ENCODE peak calls at places on chromosomes 1 and 21, in ten cellular contexts. U is adipocyte; L is prostate gland; J is CD4-positive, alpha-beta memory T cell; Q is GM23338; I is psoas muscle; A is hepatocyte; Z is colonic mucosa; V is IMR-90; W is brain microvascular endothelial cell. E is an unnamed sample.

GRCh38 chr1:59455206-59455605 is 158.3 kb downstream of the FGGY start:
- DNase-seq in Q (no peak), A (no peak), V (peak), W (peak), U (peak), L (no peak), Z (no peak), I (no peak), J (no peak), E (no peak)

GRCh38 chr1:220123889-220124288 is 30.0 kb downstream of the IARS2 start:
- DNase-seq in V (no peak), U (peak), W (no peak), L (no peak), I (no peak), Z (no peak), A (no peak), J (no peak), Q (peak), E (no peak)

GRCh38 chr1:110916669-110917306 is 43.8 kb downstream of the CD53 start:
- DNase-seq in A (peak), J (no peak), V (peak), Q (no peak), W (peak), U (peak), Z (no peak), I (no peak), L (no peak), E (no peak)

GRCh38 chr1:179953974-179954493 is 576 bp upstream of the CEP350 start:
- DNase-seq in J (no peak), I (no peak), Q (peak), A (peak), W (peak), V (peak), L (no peak), U (no peak), Z (no peak), E (no peak)

GRCh38 chr1:243738020-243738419 is 112.0 kb downstream of the AKT3 start:
- DNase-seq in J (no peak), A (no peak), V (no peak), W (no peak), Q (peak), U (no peak), Z (no peak), I (no peak), L (no peak), E (no peak)

GRCh38 chr1:243325305-243325890 is 69.6 kb downstream of the SDCCAG8 start:
- DNase-seq in Q (peak), J (peak), U (peak), Z (peak), A (peak), I (no peak), W (peak), L (peak), V (peak), E (no peak)

GRCh38 chr1:203038217-203038741 is 12.0 kb downstream of the PPFIA4 start:
- DNase-seq in I (peak), W (peak), V (peak), L (no peak), U (peak), Q (no peak), J (no peak), A (no peak), Z (no peak), E (peak)

GRCh38 chr1:164695956-164696665 is 137.1 kb downstream of the PBX1 start:
- DNase-seq in L (no peak), U (no peak), I (no peak), W (no peak), Q (no peak), J (no peak), Z (no peak), A (no peak), V (peak), E (no peak)

GRCh38 chr1:201171063-201172036 is 17.1 kb upstream of the TMEM9 start:
- DNase-seq in L (no peak), Q (peak), V (peak), Z (peak), J (peak), U (peak), W (peak), I (peak), A (peak), E (peak)

GRCh38 chr1:6330410-6330827 is 63.1 kb downstream of the ACOT7 start:
- DNase-seq in J (no peak), A (peak), L (no peak), I (no peak), U (peak), W (no peak), Z (no peak), Q (no peak), V (peak), E (peak)

GRCh38 chr1:157199421-157199755 is 61.2 kb upstream of the ETV3 start:
- DNase-seq in J (no peak), I (no peak), Q (no peak), U (peak), W (peak), Z (no peak), A (peak), L (no peak), V (peak), E (no peak)

GRCh38 chr21:46443910-46444309 is 14.8 kb upstream of the DIP2A start:
- DNase-seq in W (no peak), L (no peak), Q (no peak), U (no peak), Z (no peak), A (no peak), J (no peak), I (peak), V (no peak), E (no peak)

GRCh38 chr1:45230537-45230936 is 24.1 kb upstream of the ZSWIM5 start:
- DNase-seq in J (peak), U (no peak), V (no peak), I (no peak), Z (peak), Q (peak), W (no peak), L (peak), A (no peak), E (no peak)

GRCh38 chr1:58158465-58159423 is 387.8 kb downstream of the OMA1 start:
- DNase-seq in L (no peak), I (no peak), Z (no peak), J (no peak), A (no peak), W (no peak), V (no peak), Q (no peak), U (no peak), E (no peak)

GRCh38 chr1:163535807-163536206 is 214.1 kb downstream of the NUF2 start:
- DNase-seq in I (no peak), U (peak), Q (peak), W (peak), L (no peak), J (no peak), V (peak), A (peak), Z (no peak), E (no peak)

GRCh38 chr1:116168277-116169032 is 57.3 kb downstream of the MAB21L3 start:
- DNase-seq in J (peak), L (peak), A (peak), U (peak), Z (peak), I (peak), W (peak), Q (peak), V (peak), E (peak)

GRCh38 chr1:210448293-210448892 is 119.7 kb downstream of the HHAT start:
- DNase-seq in I (no peak), V (peak), J (peak), A (peak), L (peak), U (peak), Q (peak), Z (no peak), W (peak), E (no peak)

GRCh38 chr1:61322769-61323168 is 240.4 kb downstream of the NFIA start:
- DNase-seq in J (no peak), Z (no peak), L (no peak), I (no peak), U (no peak), A (no peak), Q (no peak), V (no peak), W (no peak), E (no peak)

GRCh38 chr21:40507978-40508377 is 339.0 kb downstream of the DSCAM start:
- DNase-seq in U (peak), J (no peak), V (peak), L (no peak), I (no peak), Q (no peak), Z (no peak), A (peak), W (no peak), E (no peak)

GRCh38 chr1:1482856-1483255 is 11.3 kb downstream of the ATAD3B start:
- DNase-seq in L (no peak), A (no peak), U (no peak), V (no peak), Z (no peak), Q (no peak), I (no peak), W (no peak), J (no peak), E (no peak)

GRCh38 chr21:14591882-14592281 is 45.8 kb upstream of the SAMSN1 start:
- DNase-seq in U (peak), I (peak), Z (no peak), A (no peak), V (no peak), L (no peak), J (peak), W (peak), Q (no peak), E (no peak)

GRCh38 chr1:1938613-1939295 is 19.7 kb upstream of the TMEM52 start:
- DNase-seq in V (no peak), I (no peak), L (no peak), J (no peak), U (no peak), Z (no peak), A (no peak), Q (no peak), W (no peak), E (no peak)

GRCh38 chr1:98662354-98662665 is 789 bp downstream of the SNX7 start:
- DNase-seq in W (peak), A (no peak), U (no peak), V (peak), J (peak), Z (no peak), I (no peak), Q (no peak), L (no peak), E (no peak)

GRCh38 chr1:78323311-78323710 is 167.5 kb upstream of the PTGFR start:
- DNase-seq in Z (no peak), J (no peak), W (no peak), L (no peak), I (no peak), A (no peak), V (peak), Q (no peak), U (no peak), E (no peak)

GRCh38 chr1:1212780-1213152 is 1.2 kb downstream of the TNFRSF4 start:
- DNase-seq in A (no peak), Q (no peak), W (no peak), U (no peak), J (peak), V (peak), Z (no peak), I (peak), L (no peak), E (no peak)

GRCh38 chr1:1732381-1732780 is 8.2 kb upstream of the CDK11A start:
- DNase-seq in Q (no peak), I (no peak), L (no peak), A (no peak), W (no peak), U (no peak), Z (no peak), V (no peak), J (no peak), E (no peak)

GRCh38 chr1:223233410-223234163 is 90.5 kb upstream of the TLR5 start:
- DNase-seq in I (no peak), Q (no peak), A (peak), V (peak), Z (no peak), W (peak), J (no peak), U (peak), L (no peak), E (no peak)

DNA sequence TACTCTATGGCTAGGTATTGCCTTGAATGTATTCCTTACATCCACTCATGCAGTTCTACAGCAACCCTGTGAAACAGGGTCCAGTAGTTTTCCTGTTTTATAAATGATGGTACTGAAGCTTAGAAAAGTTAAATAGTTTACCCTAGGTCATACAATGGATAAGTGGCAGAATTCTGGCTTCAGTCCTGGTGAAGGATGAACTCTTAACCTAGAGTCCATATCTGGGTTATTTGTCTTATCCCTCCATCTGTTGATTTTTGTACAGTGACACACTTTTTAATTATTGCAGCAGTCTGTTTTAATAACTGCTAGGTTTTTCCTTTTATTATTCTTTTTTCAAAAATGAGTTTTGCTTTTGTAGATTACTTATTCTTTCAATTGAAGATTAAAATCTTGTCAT is 263.9 kb downstream of the DNM3 start:
- DNase-seq in V (no peak), I (no peak), Z (no peak), U (peak), A (no peak), Q (no peak), L (no peak), J (no peak), W (no peak), E (no peak)
- H3K4me3 ChIP-seq in V (no peak), I (no peak), Z (no peak), U (no peak), A (no peak), Q (no peak), L (no peak), J (no peak), W (no peak), E (no peak)

DNA sequence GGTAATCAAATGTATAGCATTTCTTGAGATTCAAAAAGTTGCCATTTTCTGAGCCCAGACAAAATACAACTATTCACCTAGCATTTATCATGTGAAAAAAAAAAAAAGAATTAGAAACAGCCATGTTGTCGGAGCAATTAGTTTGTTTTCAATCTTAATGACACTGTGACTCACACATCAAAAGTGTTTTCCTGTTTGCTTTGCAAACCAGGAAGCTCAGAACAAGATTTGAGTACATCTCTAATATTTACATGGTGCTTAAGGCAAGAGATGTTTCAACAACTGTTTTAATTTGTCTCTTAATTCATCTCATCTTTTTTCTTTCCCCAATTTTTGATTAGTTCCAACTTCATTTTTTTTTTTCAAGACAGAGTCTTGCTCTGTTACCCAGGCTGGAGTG is 62.5 kb upstream of the CAPZB start:
- DNase-seq in V (no peak), J (no peak), I (no peak), U (no peak), Q (no peak), L (no peak), Z (no peak), A (no peak), W (no peak), E (no peak)
- H3K4me3 ChIP-seq in V (no peak), J (no peak), I (no peak), U (no peak), Q (no peak), L (no peak), Z (no peak), A (no peak), W (no peak), E (no peak)

GRCh38 chr1:182246783-182247182 is 144.8 kb downstream of the GLUL start:
- DNase-seq in A (no peak), W (no peak), Z (no peak), L (peak), V (no peak), I (no peak), U (no peak), Q (no peak), J (no peak), E (no peak)

GRCh38 chr1:182245040-182245439 is 146.6 kb downstream of the GLUL start:
- DNase-seq in A (no peak), L (no peak), Q (no peak), W (no peak), J (no peak), V (no peak), Z (no peak), I (no peak), U (no peak), E (no peak)

GRCh38 chr1:182244451-182244850 is 147.1 kb downstream of the GLUL start:
- DNase-seq in V (no peak), A (no peak), Q (no peak), Z (no peak), J (no peak), L (no peak), W (no peak), U (no peak), I (no peak), E (no peak)

GRCh38 chr1:182240085-182240484 is 151.5 kb downstream of the GLUL start:
- DNase-seq in I (no peak), J (no peak), Q (no peak), V (no peak), W (no peak), L (no peak), A (no peak), U (no peak), Z (no peak), E (no peak)

GRCh38 chr1:182242641-182243040 is 148.9 kb downstream of the GLUL start:
- DNase-seq in Z (no peak), V (no peak), J (no peak), I (no peak), L (no peak), U (no peak), A (no peak), Q (no peak), W (no peak), E (no peak)
- H3K4me3 ChIP-seq in Z (no peak), V (no peak), J (no peak), I (no peak), L (no peak), U (no peak), A (no peak), Q (no peak), W (no peak), E (no peak)

GRCh38 chr1:153465728-153466625 is 5.5 kb upstream of the S100A7 start:
- DNase-seq in J (peak), A (peak), I (peak), W (peak), V (peak), U (peak), L (no peak), Q (peak), Z (peak), E (no peak)
- H3K4me3 ChIP-seq in J (no peak), A (no peak), I (no peak), W (no peak), V (no peak), U (no peak), L (no peak), Q (no peak), Z (no peak), E (no peak)

GRCh38 chr1:3610823-3611169 is 512 bp downstream of the MEGF6 start:
- DNase-seq in I (no peak), J (no peak), A (no peak), V (no peak), Z (no peak), U (no peak), L (no peak), Q (peak), W (no peak), E (no peak)
- H3K4me3 ChIP-seq in I (peak), J (no peak), A (peak), V (peak), Z (peak), U (no peak), L (peak), Q (peak), W (no peak), E (peak)

DNA sequence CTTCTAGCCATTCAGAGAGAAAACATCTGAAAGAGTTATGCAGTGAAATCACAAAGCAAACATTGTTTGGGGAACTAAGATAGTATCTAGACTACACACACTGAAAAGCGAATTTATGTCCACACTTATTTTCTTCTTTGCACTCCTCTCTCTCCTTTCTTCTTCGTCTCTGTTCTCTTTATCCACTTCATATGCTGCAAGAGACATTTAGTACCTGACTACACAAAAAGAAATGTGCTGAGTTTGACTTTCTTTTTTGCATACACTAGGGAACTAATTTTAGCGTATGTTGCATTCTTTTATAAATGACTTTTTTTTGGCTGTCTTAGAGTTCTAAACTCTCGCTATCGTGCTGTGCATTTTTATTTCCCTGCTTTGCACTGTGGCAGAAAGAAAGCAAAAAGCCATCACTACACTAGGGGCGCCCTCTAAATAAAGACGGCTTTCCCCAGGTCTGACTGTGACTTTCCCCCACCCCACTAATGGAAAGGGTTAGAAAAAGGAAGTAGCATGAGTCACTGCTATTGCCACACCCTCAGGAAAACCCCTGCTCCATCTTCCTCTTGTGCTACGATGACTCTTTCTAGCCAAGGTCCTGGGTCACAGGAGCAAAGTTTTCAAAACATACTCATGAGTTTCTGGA is 65.7 kb downstream of the MAP3K7CL start:
- DNase-seq in Q (peak), W (peak), V (peak), Z (peak), I (no peak), U (peak), A (peak), J (peak), L (no peak), E (peak)
- H3K4me3 ChIP-seq in Q (no peak), W (peak), V (peak), Z (no peak), I (peak), U (peak), A (no peak), J (peak), L (no peak), E (no peak)

GRCh38 chr21:43718872-43719747 is at the start of gene PDXK:
- DNase-seq in A (peak), J (peak), Z (peak), W (peak), I (peak), V (peak), L (peak), U (peak), Q (peak), E (peak)
- H3K4me3 ChIP-seq in A (peak), J (peak), Z (peak), W (peak), I (peak), V (peak), L (peak), U (peak), Q (peak), E (peak)

DNA sequence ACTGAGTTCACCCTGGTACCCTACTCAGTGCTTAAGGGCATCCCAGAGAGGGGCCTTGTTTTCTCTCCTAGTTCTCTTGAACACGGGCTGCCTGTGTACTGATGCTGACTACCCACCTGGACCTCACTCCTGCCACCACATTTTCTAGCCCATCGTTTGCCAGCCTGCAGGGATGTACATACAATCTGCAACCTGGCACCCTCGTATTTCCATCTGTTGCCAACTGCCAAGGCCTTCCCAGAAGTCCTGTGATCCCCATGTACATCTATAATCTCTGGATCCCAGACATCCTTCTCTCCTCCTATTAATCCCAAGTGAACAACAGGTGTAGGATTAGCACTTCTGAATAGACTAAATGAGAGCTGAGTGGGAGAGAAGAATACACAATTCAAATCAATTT is 212.0 kb downstream of the SLC45A1 start:
- DNase-seq in U (no peak), L (no peak), Z (no peak), J (no peak), V (no peak), I (no peak), Q (no peak), W (no peak), A (no peak), E (no peak)
- H3K4me3 ChIP-seq in U (no peak), L (no peak), Z (no peak), J (no peak), V (no peak), I (no peak), Q (no peak), W (no peak), A (no peak), E (no peak)

GRCh38 chr1:53684741-53685140 is 54.2 kb downstream of the GLIS1 start:
- DNase-seq in A (no peak), U (no peak), Z (no peak), I (no peak), Q (no peak), L (no peak), J (no peak), W (no peak), V (no peak), E (no peak)
- H3K4me3 ChIP-seq in A (no peak), U (no peak), Z (no peak), I (no peak), Q (no peak), L (no peak), J (no peak), W (no peak), V (no peak), E (no peak)